ENCODE peak calls at places on chromosomes 2 and 18, in six cellular contexts. Z is GM23338, P is lower lobe of right lung, Y is neural progenitor cell, H is pancreas, L is K562. N is an unnamed sample.

GRCh38 chr18:34704823-34705222 is 5.3 kb upstream of the DTNA start:
- DNase-seq in Z (no peak), P (no peak), Y (no peak), H (no peak), L (no peak), N (no peak)

GRCh38 chr18:36734589-36734988 is 94.2 kb downstream of the TPGS2 start:
- DNase-seq in Z (no peak), P (no peak), Y (no peak), H (no peak), L (no peak), N (no peak)

GRCh38 chr2:25606892-25607291 is 66.5 kb downstream of the DTNB start:
- DNase-seq in Z (peak), P (no peak), Y (peak), H (no peak), L (peak), N (no peak)

GRCh38 chr18:28040216-28040615 is 136.7 kb downstream of the CDH2 start:
- DNase-seq in Z (no peak), P (no peak), Y (no peak), H (no peak), L (no peak), N (no peak)

GRCh38 chr2:74383254-74383653 is 3.1 kb upstream of the DCTN1 start:
- DNase-seq in Z (no peak), P (no peak), Y (no peak), H (no peak), L (no peak), N (no peak)

GRCh38 chr2:202034249-202035088 is 814 bp downstream of the FZD7 start:
- DNase-seq in Z (no peak), P (peak), Y (peak), H (peak), L (peak), N (no peak)

GRCh38 chr2:73939419-73939818 is 12.7 kb downstream of the DGUOK start:
- DNase-seq in Z (peak), P (peak), Y (no peak), H (no peak), L (no peak), N (no peak)

GRCh38 chr2:150693556-150693955 is 206.1 kb upstream of the RND3 start:
- DNase-seq in Z (no peak), P (no peak), Y (no peak), H (no peak), L (no peak), N (no peak)

GRCh38 chr2:112092286-112093041 is 37.4 kb downstream of the TMEM87B start:
- DNase-seq in Z (peak), P (no peak), Y (no peak), H (no peak), L (no peak), N (no peak)

GRCh38 chr18:48806551-48807261 is 144.1 kb downstream of the SMAD7 start:
- DNase-seq in Z (peak), P (peak), Y (no peak), H (no peak), L (no peak), N (peak)

GRCh38 chr2:240799183-240799740 is 20.8 kb downstream of the KIF1A start:
- DNase-seq in Z (no peak), P (peak), Y (no peak), H (no peak), L (no peak), N (no peak)

GRCh38 chr18:48719988-48720654 is 181.3 kb downstream of the CTIF start:
- DNase-seq in Z (no peak), P (no peak), Y (no peak), H (no peak), L (peak), N (no peak)

GRCh38 chr2:46335404-46335965 is 38.3 kb downstream of the EPAS1 start:
- DNase-seq in Z (peak), P (peak), Y (peak), H (no peak), L (no peak), N (no peak)

GRCh38 chr2:137938204-137938603 is 26.1 kb upstream of the HNMT start:
- DNase-seq in Z (no peak), P (no peak), Y (no peak), H (no peak), L (no peak), N (no peak)

GRCh38 chr2:135121016-135121657 is 69.0 kb downstream of the RAB3GAP1 start:
- DNase-seq in Z (no peak), P (no peak), Y (no peak), H (no peak), L (no peak), N (no peak)

GRCh38 chr2:47984041-47984440 is 77.7 kb upstream of the FBXO11 start:
- DNase-seq in Z (no peak), P (no peak), Y (no peak), H (no peak), L (peak), N (no peak)

GRCh38 chr18:54983041-54983686 is 23.9 kb upstream of the CCDC68 start:
- DNase-seq in Z (peak), P (no peak), Y (peak), H (no peak), L (peak), N (no peak)
- TF ChIP-seq CTCF in Z (peak), P (peak), Y (peak), H (peak), L (peak), N (peak)

DNA sequence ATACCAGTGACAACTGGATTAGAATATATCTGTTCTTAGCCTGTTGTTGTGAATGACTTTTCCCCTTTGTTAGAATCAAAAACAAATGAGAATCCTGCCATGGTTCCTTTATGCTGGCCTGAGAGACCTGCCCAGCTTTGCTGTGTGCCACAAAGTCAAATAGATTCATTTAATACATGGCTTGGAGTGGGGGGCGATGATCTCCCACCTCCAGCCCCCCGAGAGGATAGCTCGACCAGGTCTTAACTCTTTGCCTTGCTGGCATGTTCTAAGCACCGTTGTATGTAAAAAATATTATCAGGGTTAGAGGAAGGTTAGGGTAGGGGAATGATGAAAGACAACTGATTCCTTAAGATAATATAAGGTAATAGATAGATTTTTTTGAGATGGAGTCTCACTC is 22.2 kb upstream of the DGKD start:
- DNase-seq in Z (no peak), P (no peak), Y (no peak), H (no peak), L (no peak), N (no peak)
- H3K27ac ChIP-seq in Z (no peak), P (peak), Y (no peak), H (no peak), L (no peak), N (peak)

GRCh38 chr18:26710460-26711096 is 154.9 kb downstream of the AQP4 start:
- DNase-seq in Z (no peak), P (no peak), Y (no peak), H (no peak), L (no peak), N (no peak)
- H3K4me3 ChIP-seq in Z (no peak), P (no peak), Y (no peak), H (no peak), L (no peak), N (no peak)

GRCh38 chr2:66537001-66537400 is 102.1 kb downstream of the MEIS1 start:
- DNase-seq in Z (peak), P (no peak), Y (peak), H (no peak), L (no peak), N (no peak)
- TF ChIP-seq CTCF in Z (no peak), P (no peak), Y (no peak), H (no peak), L (no peak), N (no peak)

GRCh38 chr2:234979204-234980167 is 27.7 kb downstream of the SH3BP4 start:
- DNase-seq in Z (no peak), P (no peak), Y (no peak), H (no peak), L (no peak), N (no peak)
- H3K27ac ChIP-seq in Z (peak), P (peak), Y (no peak), H (peak), L (no peak), N (peak)

DNA sequence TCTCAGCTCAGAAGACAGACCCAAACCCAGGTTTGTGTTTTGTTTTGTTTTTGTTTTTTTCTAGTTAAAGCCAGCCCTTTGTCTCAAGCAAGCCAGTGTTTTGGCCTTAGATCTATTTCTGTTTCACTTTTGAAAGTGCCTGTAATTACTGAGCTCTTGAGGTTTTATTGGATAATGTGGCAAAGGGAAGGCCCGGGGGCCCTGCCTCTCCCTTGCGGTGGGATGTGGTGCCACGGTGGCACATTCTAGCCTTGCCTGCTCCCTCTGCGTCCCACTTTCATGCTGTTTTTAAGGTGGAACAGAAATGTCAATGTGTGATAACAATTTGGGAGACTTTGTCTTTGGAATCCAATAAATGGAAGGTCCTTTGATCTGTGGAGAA is 2.5 kb downstream of the HPCAL1 start:
- DNase-seq in Z (no peak), P (no peak), Y (no peak), H (no peak), L (no peak), N (no peak)
- H3K4me3 ChIP-seq in Z (no peak), P (peak), Y (no peak), H (no peak), L (no peak), N (peak)

GRCh38 chr2:3269425-3270094 is 108.1 kb downstream of the EIPR1 start:
- DNase-seq in Z (no peak), P (no peak), Y (no peak), H (peak), L (no peak), N (no peak)

GRCh38 chr2:3270095-3270478 is 107.5 kb downstream of the EIPR1 start:
- DNase-seq in Z (no peak), P (no peak), Y (no peak), H (peak), L (no peak), N (no peak)

GRCh38 chr2:3267869-3268704 is 109.5 kb downstream of the EIPR1 start:
- DNase-seq in Z (no peak), P (no peak), Y (no peak), H (peak), L (no peak), N (no peak)

GRCh38 chr2:3267549-3267867 is 110.1 kb downstream of the EIPR1 start:
- DNase-seq in Z (no peak), P (no peak), Y (no peak), H (no peak), L (no peak), N (no peak)

DNA sequence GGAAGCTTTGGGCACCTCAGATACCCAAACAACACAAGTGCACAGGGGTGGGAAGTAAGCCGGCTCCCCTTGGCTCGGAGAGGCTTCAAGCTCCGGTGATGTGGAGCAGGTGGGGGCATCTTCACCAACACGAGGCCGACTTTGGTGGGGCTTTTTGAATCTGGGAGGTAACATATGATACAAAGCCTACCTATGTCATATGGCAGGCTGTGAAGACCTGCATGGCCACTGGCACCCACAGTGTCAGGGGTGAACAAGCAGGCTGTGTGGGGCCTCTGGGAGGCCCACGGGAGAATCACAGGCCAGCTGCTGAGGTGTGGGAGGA is 109.0 kb downstream of the EIPR1 start:
- DNase-seq in Z (no peak), P (peak), Y (no peak), H (peak), L (no peak), N (no peak)
- TF ChIP-seq CTCF in Z (no peak), P (no peak), Y (no peak), H (no peak), L (no peak), N (no peak)

GRCh38 chr2:225025917-225026571 is 16.2 kb downstream of the DOCK10 start:
- DNase-seq in Z (no peak), P (peak), Y (no peak), H (no peak), L (no peak), N (no peak)
- H3K27ac ChIP-seq in Z (no peak), P (no peak), Y (no peak), H (no peak), L (no peak), N (peak)